ENCODE peak calls at places on chromosomes 2 and 18, in nine cellular contexts. H is Peyer's patch; R is transverse colon; T is HFF-Myc; K is adrenal gland; E is fibroblast of pulmonary artery; X is CD8-positive, alpha-beta T cell; W is cardiac muscle cell; S is choroid plexus epithelial cell. F is an unnamed sample.

GRCh38 chr2:204453730-204454167 is 91.5 kb upstream of the PARD3B start:
- DNase-seq in H (no peak), R (peak; percentile 47), T (peak; percentile 40), K (peak; percentile 17), E (peak; percentile 26), X (no peak), W (peak; percentile 6), S (peak; percentile 10), F (peak; percentile 25)

GRCh38 chr2:99613992-99614391 is 124.2 kb upstream of the REV1 start:
- DNase-seq in H (no peak), R (no peak), T (no peak), K (no peak), E (no peak), X (no peak), W (no peak), S (no peak), F (no peak)

GRCh38 chr18:69636529-69637301 is 236.0 kb downstream of the DOK6 start:
- DNase-seq in H (no peak), R (no peak), T (no peak), K (no peak), E (no peak), X (no peak), W (no peak), S (peak; percentile 9), F (no peak)

GRCh38 chr2:88129313-88129959 is 1.6 kb upstream of the FABP1 start:
- DNase-seq in H (no peak), R (peak; percentile 54), T (no peak), K (no peak), E (no peak), X (no peak), W (no peak), S (no peak), F (no peak)

GRCh38 chr18:50466634-50467033 is 91.8 kb downstream of the SKA1 start:
- DNase-seq in H (no peak), R (no peak), T (no peak), K (no peak), E (no peak), X (no peak), W (no peak), S (peak; percentile 11), F (no peak)

GRCh38 chr2:219171231-219171651 is 1.4 kb upstream of the SLC23A3 start:
- DNase-seq in H (peak; percentile 28), R (peak; percentile 38), T (peak; percentile 59), K (peak; percentile 61), E (peak; percentile 89), X (no peak), W (peak; percentile 90), S (peak; percentile 88), F (peak; percentile 85)

GRCh38 chr2:176491172-176491904 is 222.1 kb downstream of the MTX2 start:
- DNase-seq in H (peak; percentile 23), R (no peak), T (peak; percentile 100), K (no peak), E (peak; percentile 96), X (peak; percentile 42), W (peak; percentile 98), S (peak; percentile 93), F (peak; percentile 98)

GRCh38 chr2:30367232-30368070 is 79.6 kb upstream of the LCLAT1 start:
- DNase-seq in H (no peak), R (no peak), T (no peak), K (no peak), E (no peak), X (no peak), W (no peak), S (no peak), F (no peak)

GRCh38 chr2:239436076-239436475 is 35.3 kb upstream of the HDAC4 start:
- DNase-seq in H (no peak), R (no peak), T (no peak), K (no peak), E (no peak), X (no peak), W (no peak), S (no peak), F (no peak)

GRCh38 chr18:49038423-49038822 is 87.7 kb upstream of the SMAD7 start:
- DNase-seq in H (no peak), R (no peak), T (no peak), K (no peak), E (no peak), X (no peak), W (no peak), S (no peak), F (no peak)

GRCh38 chr2:29691386-29691950 is 229.9 kb downstream of the ALK start:
- DNase-seq in H (no peak), R (no peak), T (no peak), K (no peak), E (no peak), X (no peak), W (no peak), S (no peak), F (no peak)

GRCh38 chr2:49403722-49404507 is 249.6 kb upstream of the FSHR start:
- DNase-seq in H (no peak), R (no peak), T (no peak), K (no peak), E (peak; percentile 0), X (no peak), W (no peak), S (no peak), F (no peak)

GRCh38 chr2:210662557-210662956 is 106.2 kb downstream of the CPS1 start:
- DNase-seq in H (no peak), R (no peak), T (no peak), K (no peak), E (no peak), X (no peak), W (no peak), S (no peak), F (no peak)

GRCh38 chr2:217902281-217903141 is 100.3 kb downstream of the TNS1 start:
- DNase-seq in H (peak; percentile 43), R (peak; percentile 72), T (no peak), K (peak; percentile 86), E (peak; percentile 87), X (no peak), W (peak; percentile 81), S (peak; percentile 77), F (peak; percentile 92)

GRCh38 chr2:173258704-173259103 is 96.0 kb upstream of the CDCA7 start:
- DNase-seq in H (no peak), R (no peak), T (no peak), K (no peak), E (no peak), X (no peak), W (no peak), S (no peak), F (no peak)

GRCh38 chr2:111145103-111145760 is 24.5 kb downstream of the BCL2L11 start:
- DNase-seq in H (no peak), R (no peak), T (no peak), K (no peak), E (no peak), X (no peak), W (no peak), S (no peak), F (no peak)

GRCh38 chr2:111149882-111150455 is 29.3 kb downstream of the BCL2L11 start:
- DNase-seq in H (no peak), R (no peak), T (no peak), K (no peak), E (no peak), X (no peak), W (no peak), S (no peak), F (no peak)

GRCh38 chr2:111148225-111148873 is 27.6 kb downstream of the BCL2L11 start:
- DNase-seq in H (no peak), R (no peak), T (no peak), K (no peak), E (no peak), X (no peak), W (no peak), S (no peak), F (no peak)

GRCh38 chr2:111145951-111146350 is 25.2 kb downstream of the BCL2L11 start:
- DNase-seq in H (no peak), R (no peak), T (no peak), K (no peak), E (no peak), X (no peak), W (no peak), S (no peak), F (no peak)

DNA sequence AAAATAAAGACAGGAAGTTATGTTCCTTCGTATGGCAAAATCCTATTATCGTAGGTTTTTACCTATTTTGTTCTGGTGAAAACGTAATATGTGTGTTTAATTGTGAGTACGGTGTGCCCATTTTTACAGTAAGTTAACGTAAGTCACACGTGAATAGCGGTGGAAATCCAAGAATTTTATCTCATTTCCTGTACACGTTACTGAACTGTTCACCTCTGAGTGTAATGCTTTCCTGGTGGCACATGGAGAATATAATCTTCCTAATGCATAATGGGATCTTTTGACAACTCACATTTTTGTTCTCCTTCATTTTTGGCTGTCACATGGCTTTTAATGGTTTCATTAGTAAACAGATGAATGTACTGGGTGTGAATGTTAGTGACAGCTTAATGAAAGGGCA is 28.2 kb downstream of the BCL2L11 start:
- DNase-seq in H (no peak), R (no peak), T (no peak), K (no peak), E (peak; percentile 48), X (no peak), W (peak; percentile 53), S (peak; percentile 20), F (peak; percentile 46)
- TF ChIP-seq CTCF in H (no peak), R (no peak), T (no peak), K (no peak), E (no peak), X (no peak), W (no peak), S (no peak), F (no peak)

DNA sequence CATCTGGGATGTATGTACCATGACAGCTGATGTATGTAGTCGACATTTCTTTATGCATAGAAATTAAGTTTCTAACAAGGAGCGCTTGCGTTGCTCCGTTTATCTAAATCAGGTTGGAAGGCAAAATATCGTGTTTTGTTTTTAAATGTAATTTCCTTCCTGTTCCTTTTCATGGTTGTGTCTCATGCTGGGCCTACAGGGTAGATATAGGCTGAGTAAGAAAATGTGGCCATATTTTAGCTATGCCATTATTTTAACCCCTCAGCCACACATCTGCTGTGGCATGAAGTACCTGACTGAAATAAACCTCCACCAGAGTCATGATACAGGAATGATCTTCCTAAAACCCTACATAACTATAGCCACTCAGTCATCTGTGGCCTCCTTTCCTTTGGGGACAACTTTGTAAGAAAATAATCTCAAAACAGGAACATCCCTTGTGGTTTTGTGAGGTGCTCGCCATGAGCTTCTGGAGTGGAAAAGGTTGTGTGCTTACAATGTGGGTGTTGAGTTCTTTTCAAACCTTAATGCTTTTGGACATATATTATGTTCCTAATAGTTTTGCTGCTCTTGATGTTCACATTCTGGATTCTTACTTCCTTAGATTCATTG is 214.3 kb downstream of the FAM210A start:
- DNase-seq in H (no peak), R (no peak), T (no peak), K (no peak), E (no peak), X (no peak), W (no peak), S (no peak), F (no peak)
- H3K4me3 ChIP-seq in H (no peak overlapping the region), R (no peak overlapping the region), T (no peak overlapping the region), K (no peak overlapping the region), E (no peak overlapping the region), X (no peak overlapping the region), W (no peak overlapping the region), S (no peak overlapping the region), F (no peak overlapping the region)

GRCh38 chr2:74119912-74120825 is 27.5 kb downstream of the BOLA3 start:
- DNase-seq in H (peak; percentile 77), R (peak; percentile 89), T (peak; percentile 26), K (peak; percentile 84), E (peak; percentile 86), X (peak; percentile 83), W (peak; percentile 90), S (peak; percentile 89), F (peak; percentile 88)
- TF ChIP-seq CTCF in H (peak; percentile 68), R (peak; percentile 62), T (peak; percentile 46), K (peak; percentile 49), E (peak; percentile 43), X (peak; percentile 47), W (peak; percentile 41), S (peak; percentile 60), F (peak; percentile 54)

GRCh38 chr2:135689679-135690078 is 52.0 kb upstream of the UBXN4 start:
- DNase-seq in H (no peak), R (no peak), T (no peak), K (no peak), E (no peak), X (no peak), W (no peak), S (no peak), F (no peak)
- H3K4me3 ChIP-seq in H (no peak overlapping the region), R (no peak overlapping the region), T (no peak overlapping the region), K (no peak overlapping the region), E (no peak overlapping the region), X (peak overlapping the region; percentile 46), W (no peak overlapping the region), S (no peak overlapping the region), F (no peak overlapping the region)